ENCODE peak calls at places on chromosomes 13 and 19, in nine cellular contexts. R is HL-60, A is RWPE2, C is IMR-90, D is body of pancreas, M is mammary epithelial cell, W is bronchial epithelial cell, E is mesendoderm, P is thyroid gland. L is an unnamed sample. For H3K27me3, the result is how much of the 10 kb centered on the place peaks cover.

GRCh38 chr13:24613755-24614154 is 66.5 kb upstream of the ATP12A start:
- DNase-seq in R (no peak), A (no peak), C (no peak), D (no peak), M (no peak), W (no peak), E (no peak), P (no peak), L (no peak)

GRCh38 chr13:106477303-106477702 is 58.2 kb downstream of the EFNB2 start:
- DNase-seq in R (no peak), A (no peak), C (no peak), D (no peak), M (no peak), W (no peak), E (no peak), P (no peak), L (no peak)

GRCh38 chr13:34816543-34816942 is 125.5 kb upstream of the NBEA start:
- DNase-seq in R (no peak), A (no peak), C (no peak), D (no peak), M (no peak), W (no peak), E (no peak), P (no peak), L (no peak)

GRCh38 chr13:33175991-33176390 is 109.6 kb downstream of the STARD13 start:
- DNase-seq in R (no peak), A (no peak), C (no peak), D (no peak), M (no peak), W (no peak), E (no peak), P (no peak), L (no peak)

GRCh38 chr19:38004505-38005223 is 97.7 kb downstream of the SIPA1L3 start:
- DNase-seq in R (no peak), A (peak), C (peak), D (peak), M (peak), W (peak), E (peak), P (peak), L (peak)

GRCh38 chr13:28584873-28585317 is 74.0 kb upstream of the POMP start:
- DNase-seq in R (no peak), A (no peak), C (peak), D (no peak), M (no peak), W (no peak), E (peak), P (no peak), L (no peak)

GRCh38 chr19:15487038-15487437 is 7.7 kb upstream of the PGLYRP2 start:
- DNase-seq in R (no peak), A (no peak), C (no peak), D (no peak), M (no peak), W (no peak), E (no peak), P (no peak), L (no peak)

GRCh38 chr13:24511019-24511823 is 1.4 kb downstream of the PARP4 start:
- DNase-seq in R (peak), A (peak), C (peak), D (peak), M (peak), W (peak), E (peak), P (peak), L (peak)

GRCh38 chr19:39275578-39275977 is 7.4 kb downstream of the IFNL2 start:
- DNase-seq in R (no peak), A (no peak), C (no peak), D (no peak), M (no peak), W (no peak), E (no peak), P (no peak), L (no peak)

GRCh38 chr13:30898721-30899188 is 7.3 kb upstream of the MEDAG start:
- DNase-seq in R (no peak), A (no peak), C (peak), D (no peak), M (peak), W (peak), E (peak), P (no peak), L (no peak)

GRCh38 chr13:34993470-34993869 is 51.4 kb downstream of the NBEA start:
- DNase-seq in R (no peak), A (no peak), C (no peak), D (no peak), M (peak), W (peak), E (no peak), P (no peak), L (no peak)

GRCh38 chr13:101634142-101634541 is 181.7 kb downstream of the ITGBL1 start:
- DNase-seq in R (no peak), A (no peak), C (no peak), D (no peak), M (no peak), W (no peak), E (no peak), P (no peak), L (no peak)

GRCh38 chr13:77338329-77338728 is 11.4 kb upstream of the MYCBP2 start:
- DNase-seq in R (no peak), A (no peak), C (no peak), D (no peak), M (no peak), W (no peak), E (no peak), P (no peak), L (no peak)

GRCh38 chr13:52450012-52450792 is at the start of gene VPS36:
- DNase-seq in R (peak), A (peak), C (peak), D (peak), M (peak), W (peak), E (peak), P (peak), L (peak)

GRCh38 chr13:112058941-112059340 is 8.0 kb upstream of the SOX1 start:
- DNase-seq in R (no peak), A (no peak), C (no peak), D (no peak), M (no peak), W (no peak), E (no peak), P (no peak), L (no peak)

GRCh38 chr19:30528919-30529318 is 156.7 kb downstream of the ZNF536 start:
- DNase-seq in R (no peak), A (no peak), C (no peak), D (no peak), M (no peak), W (no peak), E (no peak), P (no peak), L (no peak)

GRCh38 chr19:39941615-39942507 is 7.4 kb upstream of the FCGBP start:
- DNase-seq in R (no peak), A (no peak), C (peak), D (peak), M (peak), W (peak), E (no peak), P (no peak), L (no peak)

GRCh38 chr13:75902166-75903104 is 266.3 kb downstream of the LMO7 start:
- DNase-seq in R (no peak), A (no peak), C (no peak), D (no peak), M (no peak), W (no peak), E (no peak), P (no peak), L (no peak)

GRCh38 chr19:7348587-7349230 is at the start of gene ARHGEF18:
- DNase-seq in R (peak), A (no peak), C (no peak), D (peak), M (no peak), W (no peak), E (no peak), P (no peak), L (no peak)

GRCh38 chr13:89066868-89067466 is 1395.8 kb downstream of the SLITRK5 start:
- DNase-seq in R (peak), A (no peak), C (peak), D (peak), M (peak), W (peak), E (peak), P (peak), L (peak)

GRCh38 chr19:55485439-55486011 is 537 bp downstream of the NAT14 start:
- DNase-seq in R (no peak), A (no peak), C (no peak), D (no peak), M (no peak), W (no peak), E (peak), P (no peak), L (no peak)

GRCh38 chr19:16363133-16363851 is 38.7 kb downstream of the KLF2 start:
- DNase-seq in R (no peak), A (no peak), C (no peak), D (peak), M (peak), W (peak), E (peak), P (peak), L (no peak)

GRCh38 chr19:33333151-33333550 is 30.8 kb upstream of the CEBPA start:
- DNase-seq in R (no peak), A (no peak), C (no peak), D (no peak), M (no peak), W (no peak), E (no peak), P (no peak), L (no peak)

GRCh38 chr13:112690242-112690943 is 555 bp downstream of the ATP11A start:
- DNase-seq in R (no peak), A (no peak), C (peak), D (peak), M (peak), W (no peak), E (no peak), P (peak), L (peak)

GRCh38 chr19:50735869-50736268 is 12.7 kb downstream of the CLEC11A start:
- DNase-seq in R (no peak), A (no peak), C (no peak), D (no peak), M (no peak), W (no peak), E (no peak), P (no peak), L (peak)

GRCh38 chr19:35745328-35746086 is at the start of the genes PSENEN and U2AF1L4:
- DNase-seq in R (peak), A (peak), C (peak), D (peak), M (peak), W (peak), E (peak), P (peak), L (peak)

GRCh38 chr13:32443111-32443510 is 15.2 kb upstream of the N4BP2L1 start:
- DNase-seq in R (no peak), A (no peak), C (peak), D (peak), M (no peak), W (peak), E (peak), P (no peak), L (no peak)

DNA sequence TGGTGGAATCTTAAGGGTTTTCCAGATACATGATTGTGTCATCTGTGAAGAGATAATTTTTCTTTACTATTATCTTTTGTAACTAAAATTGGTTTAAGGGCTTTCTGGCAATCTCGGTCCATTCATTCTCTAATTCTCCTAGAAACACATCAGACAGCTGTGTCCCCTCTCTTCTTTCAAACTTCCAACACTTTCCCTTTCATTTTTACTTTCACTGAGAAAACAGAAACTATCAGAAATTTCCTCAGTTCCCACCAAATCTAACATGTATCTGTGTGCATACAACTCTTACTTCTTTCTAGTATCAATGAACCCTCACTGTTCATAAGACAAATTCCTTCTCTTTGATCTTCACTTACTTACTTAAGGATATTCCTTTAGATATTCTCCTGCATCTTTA is 40.2 kb downstream of the KCNRG start:
- DNase-seq in R (no peak), A (no peak), C (no peak), D (no peak), M (no peak), W (no peak), E (no peak), P (no peak), L (no peak)
- H3K4me3 ChIP-seq in R (no peak), A (no peak), C (no peak), D (no peak), M (no peak), W (no peak), E (no peak), P (no peak), L (no peak)

GRCh38 chr19:3272532-3272931 is 48.1 kb downstream of the CELF5 start:
- DNase-seq in R (no peak), A (no peak), C (no peak), D (no peak), M (no peak), W (no peak), E (no peak), P (no peak), L (no peak)

GRCh38 chr19:3268326-3268725 is 43.9 kb downstream of the CELF5 start:
- DNase-seq in R (no peak), A (no peak), C (no peak), D (no peak), M (no peak), W (no peak), E (no peak), P (no peak), L (no peak)

GRCh38 chr19:3270908-3271307 is 46.4 kb downstream of the CELF5 start:
- DNase-seq in R (no peak), A (no peak), C (peak), D (no peak), M (peak), W (peak), E (peak), P (no peak), L (peak)

GRCh38 chr19:3268763-3269162 is 44.3 kb downstream of the CELF5 start:
- DNase-seq in R (no peak), A (no peak), C (no peak), D (no peak), M (no peak), W (no peak), E (no peak), P (no peak), L (no peak)

DNA sequence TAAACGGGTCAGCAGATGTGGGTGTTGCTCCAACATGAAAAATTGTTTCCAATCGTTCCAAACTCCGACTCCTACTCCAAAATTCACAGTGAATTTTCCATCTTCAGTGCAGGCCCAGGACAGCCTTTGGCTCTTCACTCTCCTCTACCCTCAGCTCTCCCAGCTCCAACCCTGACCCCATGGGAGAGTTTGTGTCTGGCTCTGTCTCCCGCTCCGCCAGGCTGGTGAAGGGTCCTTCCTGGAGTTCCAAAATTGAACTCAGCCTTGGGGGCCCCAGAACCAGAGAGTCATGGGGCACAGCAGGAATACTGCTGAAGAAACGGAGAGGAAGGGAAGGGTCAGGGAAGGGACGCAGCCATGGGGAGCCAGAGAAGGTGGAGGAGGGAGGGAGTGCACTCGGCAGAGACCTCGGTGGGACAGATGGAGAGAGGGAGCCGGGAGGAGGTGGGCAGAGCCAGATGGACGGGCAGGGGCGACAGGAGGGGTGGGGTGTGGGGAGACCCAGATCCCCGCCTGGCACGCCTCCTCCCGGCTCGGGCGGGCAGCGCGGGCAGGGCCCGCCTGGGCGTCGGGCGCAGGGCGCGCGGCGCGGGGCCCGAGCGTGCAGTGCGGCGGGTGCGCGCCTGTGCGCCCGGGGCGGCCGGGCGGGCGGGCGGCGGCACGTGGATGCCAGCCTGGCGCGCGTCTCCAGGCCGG is 45.7 kb downstream of the CELF5 start:
- DNase-seq in R (no peak), A (no peak), C (no peak), D (no peak), M (no peak), W (no peak), E (no peak), P (no peak), L (no peak)
- H3K27me3 ChIP-seq in R (under half), A (under half), C (half or more), D (under half), M (under half), W (under half), E (under half), P (under half), L (under half)

GRCh38 chr19:42177686-42178019 is 39.8 kb downstream of the DEDD2 start:
- DNase-seq in R (no peak), A (no peak), C (no peak), D (no peak), M (no peak), W (no peak), E (no peak), P (no peak), L (no peak)
- H3K4me3 ChIP-seq in R (no peak), A (no peak), C (no peak), D (no peak), M (no peak), W (no peak), E (no peak), P (no peak), L (no peak)

DNA sequence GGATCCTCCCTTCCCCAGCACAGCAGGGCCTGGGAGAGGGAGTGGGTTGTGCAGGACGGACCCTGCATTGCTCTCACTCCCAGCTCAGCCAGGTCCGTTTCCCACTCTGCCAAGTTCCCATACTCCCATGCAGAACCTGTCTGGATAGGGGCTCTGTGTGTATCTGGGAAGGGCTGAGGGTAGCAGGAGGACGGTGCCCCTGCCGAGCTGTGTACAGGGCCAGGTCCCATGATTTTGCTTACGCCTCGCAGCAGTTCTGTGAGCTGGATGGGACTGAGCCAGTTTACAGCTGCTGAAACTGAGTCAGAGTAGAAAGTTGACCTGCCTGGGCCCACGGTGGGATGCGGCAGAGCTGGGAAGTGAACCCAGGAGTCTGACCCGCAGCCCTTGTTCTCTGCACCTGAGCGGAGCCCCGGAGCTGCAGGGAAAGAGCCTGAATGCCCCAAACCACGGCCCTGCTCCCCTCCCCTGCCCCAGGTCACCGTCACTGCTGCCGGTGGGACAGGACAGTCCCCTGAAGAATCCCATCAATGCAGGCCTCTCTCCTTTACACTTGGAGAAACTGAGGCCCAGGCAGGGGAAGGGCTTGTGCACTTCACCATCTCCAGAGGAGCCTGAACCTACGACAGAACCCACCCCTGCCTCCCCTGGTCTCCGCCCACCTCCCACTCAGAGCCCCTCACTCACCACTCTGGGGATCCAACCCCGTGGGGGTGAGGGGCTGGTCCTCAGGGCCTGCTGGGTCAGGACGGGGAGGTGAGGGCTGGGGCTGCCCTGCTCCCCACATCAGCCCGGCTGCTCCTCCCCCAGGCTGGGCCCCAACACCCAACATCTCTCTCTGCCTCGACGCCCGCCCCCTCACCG is 3.5 kb downstream of the LILRB5 start:
- DNase-seq in R (no peak), A (no peak), C (no peak), D (no peak), M (no peak), W (no peak), E (no peak), P (no peak), L (peak)
- H3K27me3 ChIP-seq in R (under half), A (under half), C (under half), D (under half), M (under half), W (under half), E (under half), P (under half), L (under half)

DNA sequence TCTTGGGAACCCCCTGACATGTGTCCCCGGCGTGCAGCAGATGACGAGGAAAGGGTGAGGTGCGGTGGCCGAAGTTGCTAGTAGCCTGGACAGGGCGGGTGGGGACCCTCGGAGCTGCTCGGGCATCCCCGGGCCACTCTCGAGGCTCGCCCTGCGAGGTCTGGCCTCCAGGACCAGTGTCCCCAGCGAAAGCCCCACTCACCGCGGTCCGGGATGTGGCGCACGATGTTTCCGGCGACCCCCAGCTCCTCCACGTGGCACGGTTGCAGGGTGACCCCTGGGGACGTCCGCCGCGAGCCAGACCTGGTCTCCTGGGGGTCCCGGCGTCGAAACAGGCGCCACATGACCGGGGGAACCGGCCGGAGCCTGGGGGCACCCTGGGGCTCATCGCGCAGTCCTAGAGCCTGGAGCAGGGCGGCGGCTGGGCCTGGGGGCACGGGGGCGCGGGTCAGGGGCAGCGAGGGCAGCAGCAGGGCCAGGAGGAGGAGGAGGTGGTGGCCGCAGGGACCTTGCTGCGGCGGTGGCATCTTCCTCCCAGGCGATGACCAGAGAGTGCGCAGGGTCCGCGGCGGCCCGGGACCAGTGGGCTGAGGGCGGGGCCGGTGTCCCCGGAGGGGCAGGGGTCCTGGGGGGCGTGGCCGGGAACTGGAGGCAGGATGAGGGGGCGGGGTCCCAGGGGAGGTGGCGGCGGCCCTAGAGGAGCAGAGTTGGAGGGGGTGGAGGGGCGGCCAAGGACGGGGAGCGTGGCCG is 26.0 kb downstream of the CERS1 start:
- DNase-seq in R (no peak), A (peak), C (no peak), D (no peak), M (no peak), W (no peak), E (peak), P (no peak), L (peak)
- H3K4me3 ChIP-seq in R (no peak), A (no peak), C (no peak), D (no peak), M (no peak), W (no peak), E (no peak), P (no peak), L (no peak)

GRCh38 chr13:96089139-96089538 is 768 bp upstream of the HS6ST3 start:
- DNase-seq in R (no peak), A (no peak), C (no peak), D (no peak), M (no peak), W (no peak), E (no peak), P (no peak), L (no peak)
- H3K27me3 ChIP-seq in R (half or more), A (half or more), C (under half), D (under half), M (under half), W (under half), E (under half), P (under half), L (half or more)